ENCODE peak calls at places on chromosomes 3 and 15, in eight cellular contexts. D is IMR-90, T is fibroblast of mammary gland, H is left ventricle myocardium inferior, M is mesothelial cell of epicardium, V is cardiac fibroblast, P is H9, U is tibial nerve. F is an unnamed sample.

GRCh38 chr3:155032918-155033317 is 47.2 kb upstream of the MME start:
- DNase-seq in D (peak), T (peak), H (no peak), M (no peak), V (peak), P (no peak), U (no peak), F (no peak)

GRCh38 chr15:75049392-75049791 is 26.0 kb downstream of the PPCDC start:
- DNase-seq in D (peak), T (no peak), H (peak), M (no peak), V (peak), P (no peak), U (no peak), F (no peak)

GRCh38 chr3:180280601-180281000 is 243.9 kb upstream of the PEX5L start:
- DNase-seq in D (peak), T (peak), H (no peak), M (no peak), V (no peak), P (no peak), U (no peak), F (no peak)

GRCh38 chr3:148991219-148992026 is at the start of gene GYG1:
- DNase-seq in D (peak), T (peak), H (peak), M (peak), V (peak), P (peak), U (peak), F (peak)

GRCh38 chr3:49134471-49135265 is 1.8 kb upstream of the LAMB2 start:
- DNase-seq in D (no peak), T (no peak), H (no peak), M (no peak), V (no peak), P (no peak), U (no peak), F (no peak)

GRCh38 chr15:81298606-81299005 is 25.3 kb downstream of the STARD5 start:
- DNase-seq in D (no peak), T (no peak), H (no peak), M (no peak), V (no peak), P (no peak), U (no peak), F (no peak)

GRCh38 chr15:75578206-75578947 is 738 bp downstream of the PTPN9 start:
- DNase-seq in D (no peak), T (no peak), H (peak), M (peak), V (peak), P (peak), U (no peak), F (peak)

GRCh38 chr3:112042842-112043280 is 8.3 kb downstream of the TMPRSS7 start:
- DNase-seq in D (no peak), T (no peak), H (no peak), M (no peak), V (no peak), P (no peak), U (no peak), F (no peak)

GRCh38 chr3:58584690-58585004 is 7.5 kb upstream of the FAM107A start:
- DNase-seq in D (no peak), T (no peak), H (no peak), M (no peak), V (no peak), P (no peak), U (no peak), F (no peak)

GRCh38 chr3:156599475-156599874 is 44.6 kb upstream of the SSR3 start:
- DNase-seq in D (no peak), T (no peak), H (no peak), M (no peak), V (no peak), P (no peak), U (no peak), F (no peak)

GRCh38 chr3:120850326-120851295 is 57.4 kb upstream of the STXBP5L start:
- DNase-seq in D (no peak), T (peak), H (no peak), M (no peak), V (no peak), P (no peak), U (no peak), F (no peak)

GRCh38 chr3:17322106-17322793 is 420.2 kb downstream of the TBC1D5 start:
- DNase-seq in D (no peak), T (no peak), H (no peak), M (no peak), V (no peak), P (no peak), U (no peak), F (peak)

GRCh38 chr15:66939451-66940023 is 125.9 kb upstream of the SMAD3 start:
- DNase-seq in D (no peak), T (no peak), H (no peak), M (no peak), V (no peak), P (no peak), U (no peak), F (no peak)

GRCh38 chr3:186966406-186966805 is 36.1 kb downstream of the ST6GAL1 start:
- DNase-seq in D (no peak), T (no peak), H (no peak), M (no peak), V (no peak), P (no peak), U (no peak), F (no peak)

GRCh38 chr3:37526511-37526910 is 335.2 kb upstream of the CTDSPL start:
- DNase-seq in D (peak), T (peak), H (peak), M (no peak), V (peak), P (no peak), U (peak), F (no peak)

GRCh38 chr3:14295777-14296176 is 106.6 kb upstream of the SLC6A6 start:
- DNase-seq in D (peak), T (no peak), H (no peak), M (no peak), V (no peak), P (no peak), U (no peak), F (no peak)

GRCh38 chr15:88440021-88440420 is 27.2 kb downstream of the MRPL46 start:
- DNase-seq in D (peak), T (peak), H (no peak), M (no peak), V (peak), P (no peak), U (no peak), F (no peak)

GRCh38 chr3:13282986-13283876 is 136.9 kb downstream of the NUP210 start:
- DNase-seq in D (no peak), T (no peak), H (no peak), M (no peak), V (no peak), P (peak), U (no peak), F (peak)

GRCh38 chr3:44981220-44981619 is 5.2 kb downstream of the EXOSC7 start:
- DNase-seq in D (peak), T (peak), H (no peak), M (no peak), V (peak), P (no peak), U (no peak), F (no peak)

GRCh38 chr3:39457361-39457760 is 10.1 kb upstream of the MOBP start:
- DNase-seq in D (no peak), T (no peak), H (no peak), M (no peak), V (no peak), P (no peak), U (no peak), F (no peak)

DNA sequence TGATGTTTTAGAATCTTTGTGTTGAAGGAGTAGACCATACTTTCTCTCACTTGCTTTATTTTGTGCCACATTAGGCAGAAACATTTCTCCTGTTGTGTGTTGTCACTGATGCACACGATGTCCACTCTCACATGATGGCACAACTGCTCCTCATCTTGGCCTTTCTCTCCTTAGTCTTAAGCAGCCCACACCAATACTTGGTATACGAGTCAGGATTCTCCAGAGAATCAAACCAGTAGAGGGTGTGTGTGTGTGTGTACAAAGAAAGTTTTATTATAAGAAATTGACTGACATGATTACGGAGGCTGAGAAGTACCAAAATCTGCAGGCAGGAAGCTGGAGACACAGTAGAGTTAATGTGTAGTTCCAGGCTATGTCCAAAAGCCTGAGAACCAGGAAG is 187.1 kb downstream of the ALCAM start:
- DNase-seq in D (peak), T (peak), H (no peak), M (no peak), V (peak), P (no peak), U (no peak), F (no peak)
- TF ChIP-seq CTCF in D (peak), T (no peak), H (no peak), M (no peak), V (no peak), P (no peak), U (no peak), F (no peak)

DNA sequence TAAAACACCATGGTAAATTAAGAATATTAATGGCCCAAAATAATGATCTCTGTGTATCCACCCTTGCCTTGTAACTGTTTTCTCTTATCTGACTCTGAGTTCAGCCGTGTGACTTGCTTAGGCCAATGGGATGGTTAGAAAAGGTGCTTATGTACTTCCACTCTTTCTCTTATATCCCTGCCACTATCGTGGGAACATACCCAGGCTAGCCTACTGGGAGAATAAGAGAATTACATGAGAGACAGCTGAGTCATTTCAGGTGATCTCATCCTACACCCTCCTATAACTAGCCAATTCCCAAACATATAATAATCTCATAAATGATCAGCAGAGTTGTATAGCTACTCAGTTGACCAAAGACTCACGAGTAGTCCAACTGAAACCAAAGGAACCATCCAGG is 98.3 kb upstream of the ABI3BP start:
- DNase-seq in D (peak), T (peak), H (no peak), M (no peak), V (no peak), P (peak), U (no peak), F (no peak)
- TF ChIP-seq CTCF in D (no peak), T (peak), H (no peak), M (no peak), V (peak), P (no peak), U (no peak), F (no peak)

GRCh38 chr3:25661694-25662455 is 2.8 kb downstream of the TOP2B start:
- DNase-seq in D (peak), T (peak), H (no peak), M (no peak), V (no peak), P (no peak), U (no peak), F (no peak)
- TF ChIP-seq CTCF in D (no peak), T (no peak), H (no peak), M (no peak), V (no peak), P (no peak), U (no peak), F (peak)

DNA sequence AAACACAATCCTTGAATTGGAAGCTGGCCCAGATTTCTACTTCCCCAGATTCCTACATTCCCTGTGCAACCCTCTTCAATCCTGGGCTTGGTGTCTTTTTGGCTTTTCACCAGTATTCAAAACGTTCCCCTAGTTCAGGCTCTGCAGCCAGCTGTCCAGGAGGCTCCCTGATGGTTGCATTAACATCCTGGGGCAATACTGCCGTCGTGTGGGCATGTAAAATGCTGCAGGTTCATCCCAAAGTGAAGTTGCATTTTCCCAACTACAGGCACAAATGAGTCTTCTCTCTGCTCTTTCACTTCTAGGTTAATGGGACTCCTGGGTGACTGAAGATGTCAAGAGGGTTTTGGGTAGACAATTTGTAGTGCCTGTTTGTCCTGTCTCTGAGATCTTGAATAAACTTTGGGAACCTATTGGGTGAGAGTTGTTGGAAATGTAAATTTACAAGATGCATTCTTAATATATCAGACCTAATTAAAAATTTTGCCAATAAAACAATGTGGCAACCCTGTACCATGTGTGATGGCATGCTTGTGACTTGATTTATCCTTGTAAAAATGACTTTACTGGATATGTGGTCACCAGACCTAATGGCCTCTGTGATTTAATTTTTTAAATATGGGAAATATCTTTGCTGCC is 28.6 kb downstream of the SOX14 start:
- DNase-seq in D (peak), T (peak), H (no peak), M (no peak), V (peak), P (peak), U (peak), F (peak)
- TF ChIP-seq CTCF in D (peak), T (peak), H (peak), M (no peak), V (peak), P (peak), U (no peak), F (peak)

DNA sequence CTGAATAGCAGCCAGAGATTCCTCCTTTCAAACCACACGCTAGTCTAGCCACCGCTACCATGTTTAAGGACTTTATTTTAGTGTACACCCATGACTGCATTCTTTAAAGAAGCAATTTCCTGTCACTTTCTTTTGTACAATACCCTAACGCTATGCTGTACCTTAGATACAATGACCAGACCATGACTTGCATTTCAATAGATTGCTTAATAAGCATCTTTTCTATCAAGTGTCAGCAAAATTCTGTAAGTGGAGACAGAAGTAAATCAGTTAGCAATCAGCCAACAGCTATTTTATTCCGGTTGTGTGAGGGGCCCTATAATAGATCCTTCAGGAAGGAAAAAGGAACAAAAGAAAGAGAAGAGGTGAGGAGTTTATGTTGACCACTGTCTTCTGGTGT is 34.9 kb upstream of the PPARG start:
- DNase-seq in D (no peak), T (no peak), H (no peak), M (no peak), V (no peak), P (no peak), U (no peak), F (no peak)
- TF ChIP-seq CTCF in D (no peak), T (no peak), H (no peak), M (no peak), V (no peak), P (no peak), U (no peak), F (no peak)

GRCh38 chr3:62133015-62133414 is 240.3 kb downstream of the FEZF2 start:
- DNase-seq in D (no peak), T (no peak), H (no peak), M (no peak), V (no peak), P (no peak), U (no peak), F (no peak)

GRCh38 chr3:62131050-62131449 is 242.3 kb downstream of the FEZF2 start:
- DNase-seq in D (no peak), T (no peak), H (no peak), M (no peak), V (no peak), P (no peak), U (no peak), F (no peak)

GRCh38 chr3:62134061-62134496 is 239.3 kb downstream of the FEZF2 start:
- DNase-seq in D (peak), T (no peak), H (peak), M (no peak), V (peak), P (no peak), U (peak), F (no peak)

GRCh38 chr3:62132027-62132590 is 241.2 kb downstream of the FEZF2 start:
- DNase-seq in D (no peak), T (peak), H (no peak), M (no peak), V (no peak), P (no peak), U (no peak), F (no peak)

GRCh38 chr3:62131620-62132019 is 241.7 kb downstream of the FEZF2 start:
- DNase-seq in D (peak), T (peak), H (no peak), M (no peak), V (peak), P (no peak), U (no peak), F (no peak)
- TF ChIP-seq CTCF in D (peak), T (peak), H (peak), M (peak), V (peak), P (peak), U (no peak), F (peak)

DNA sequence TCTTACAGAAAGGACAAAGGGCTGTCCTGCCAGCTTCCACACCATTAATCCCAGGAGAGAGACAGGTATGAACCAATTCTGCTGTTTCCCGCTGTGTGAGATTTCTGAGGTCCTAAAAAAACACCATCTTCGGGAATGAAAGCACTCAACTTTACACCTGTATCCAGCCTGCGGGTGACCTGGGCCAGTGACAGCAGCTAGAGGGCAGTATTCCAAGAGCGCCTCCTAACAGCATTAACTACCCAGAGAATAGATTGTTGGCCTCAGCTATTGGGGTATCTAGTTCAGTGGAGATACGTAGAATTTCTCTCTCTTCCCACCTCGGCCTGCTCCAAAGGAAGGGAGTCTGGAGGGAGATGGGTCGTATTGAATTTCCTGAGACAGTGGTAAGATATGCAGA is 55.1 kb downstream of the WDR76 start:
- DNase-seq in D (no peak), T (no peak), H (no peak), M (no peak), V (no peak), P (peak), U (no peak), F (no peak)
- TF ChIP-seq CTCF in D (peak), T (peak), H (peak), M (no peak), V (peak), P (peak), U (no peak), F (peak)

GRCh38 chr3:165078293-165078692 is at the start of gene SI:
- DNase-seq in D (no peak), T (no peak), H (no peak), M (no peak), V (no peak), P (no peak), U (no peak), F (no peak)

GRCh38 chr3:165081183-165081582 is 2.9 kb upstream of the SI start:
- DNase-seq in D (no peak), T (no peak), H (no peak), M (no peak), V (no peak), P (no peak), U (no peak), F (no peak)

GRCh38 chr3:165070682-165071081 is 7.6 kb downstream of the SI start:
- DNase-seq in D (no peak), T (no peak), H (no peak), M (no peak), V (no peak), P (peak), U (no peak), F (no peak)

GRCh38 chr3:165075695-165076094 is 2.6 kb downstream of the SI start:
- DNase-seq in D (no peak), T (no peak), H (no peak), M (no peak), V (no peak), P (no peak), U (no peak), F (no peak)
- TF ChIP-seq CTCF in D (no peak), T (no peak), H (no peak), M (no peak), V (no peak), P (no peak), U (no peak), F (no peak)

DNA sequence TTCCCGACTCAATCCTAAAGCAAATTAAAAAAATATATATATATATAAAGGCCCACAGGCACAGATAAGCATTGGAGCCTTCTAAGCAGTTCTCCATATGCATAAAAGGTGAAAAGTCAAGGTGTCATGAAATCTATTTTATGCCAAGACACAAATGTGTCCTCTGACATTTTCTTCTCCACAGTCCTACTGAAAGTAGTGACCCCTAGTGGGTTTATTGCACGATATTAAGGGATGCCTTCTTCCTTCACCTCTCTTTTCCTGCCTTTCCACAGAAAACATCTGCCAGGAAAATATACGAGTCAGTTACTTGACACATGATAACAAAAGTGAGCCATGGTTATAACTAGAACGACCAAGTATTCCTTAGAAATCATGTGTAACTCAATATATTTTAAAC is 303.2 kb downstream of the TIGIT start:
- DNase-seq in D (no peak), T (peak), H (no peak), M (no peak), V (peak), P (no peak), U (no peak), F (no peak)
- TF ChIP-seq CTCF in D (peak), T (peak), H (peak), M (no peak), V (peak), P (peak), U (no peak), F (no peak)

DNA sequence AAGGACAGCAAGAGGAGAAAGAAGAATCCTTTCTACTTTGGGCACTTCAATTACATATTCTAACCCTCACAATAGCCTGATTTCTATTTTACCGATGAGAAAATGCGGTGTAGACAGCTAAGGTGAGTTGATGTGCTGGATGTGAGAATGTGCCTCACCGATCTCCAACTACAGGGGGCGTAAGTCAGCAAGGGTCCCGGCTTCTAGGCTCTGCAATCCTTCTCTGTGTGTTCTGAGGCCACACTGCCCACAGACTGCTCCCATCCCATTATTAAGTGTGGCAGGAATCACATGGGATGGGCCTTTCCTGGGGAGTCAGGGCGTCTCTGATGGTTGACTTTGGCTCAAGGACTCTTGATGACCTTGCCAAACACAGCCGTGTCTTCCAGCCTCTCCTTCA is 23.6 kb upstream of the RPL35A start:
- DNase-seq in D (no peak), T (no peak), H (no peak), M (no peak), V (no peak), P (peak), U (no peak), F (no peak)
- TF ChIP-seq CTCF in D (no peak), T (peak), H (no peak), M (no peak), V (peak), P (peak), U (no peak), F (peak)

F was measured in GM13977.